ENCODE peak calls at places on chromosomes 12 and 14, in eight cellular contexts. T is MM.1S, S is IMR-90, P is ovary, Z is breast epithelium, B is brain microvascular endothelial cell, C is uterus, U is tibial nerve. R is an unnamed sample.

GRCh38 chr12:117134059-117134458 is 34.8 kb upstream of the TESC start:
- DNase-seq in T (peak), S (no peak), P (no peak), Z (no peak), B (no peak), C (no peak), U (no peak), R (peak)

GRCh38 chr12:58341791-58342190 is 400.4 kb downstream of the ATP23 start:
- DNase-seq in T (no peak), S (peak), P (no peak), Z (no peak), B (no peak), C (no peak), U (no peak), R (no peak)

GRCh38 chr12:96134200-96134599 is 60.0 kb upstream of the ELK3 start:
- DNase-seq in T (no peak), S (no peak), P (no peak), Z (no peak), B (no peak), C (no peak), U (no peak), R (no peak)

GRCh38 chr14:95085321-95085720 is 72.0 kb downstream of the DICER1 start:
- DNase-seq in T (no peak), S (no peak), P (no peak), Z (no peak), B (no peak), C (no peak), U (no peak), R (no peak)

GRCh38 chr14:22397338-22397737 is 191.7 kb downstream of the DAD1 start:
- DNase-seq in T (no peak), S (no peak), P (no peak), Z (no peak), B (no peak), C (no peak), U (no peak), R (no peak)

GRCh38 chr14:31969841-31970240 is 107.3 kb upstream of the ARHGAP5 start:
- DNase-seq in T (no peak), S (no peak), P (no peak), Z (no peak), B (no peak), C (no peak), U (no peak), R (no peak)

GRCh38 chr14:100536141-100536540 is 51.1 kb downstream of the BEGAIN start:
- DNase-seq in T (no peak), S (no peak), P (peak), Z (peak), B (no peak), C (no peak), U (peak), R (no peak)

GRCh38 chr12:87280356-87280755 is 748.8 kb downstream of the C12orf50 start:
- DNase-seq in T (peak), S (no peak), P (no peak), Z (no peak), B (no peak), C (no peak), U (no peak), R (peak)

GRCh38 chr12:120766569-120766965 is 40.9 kb downstream of the ACADS start:
- DNase-seq in T (no peak), S (no peak), P (no peak), Z (no peak), B (no peak), C (no peak), U (no peak), R (no peak)
- H3K4me3 ChIP-seq in T (no peak), S (no peak), P (no peak), Z (no peak), B (no peak), C (no peak), U (no peak), R (no peak)

DNA sequence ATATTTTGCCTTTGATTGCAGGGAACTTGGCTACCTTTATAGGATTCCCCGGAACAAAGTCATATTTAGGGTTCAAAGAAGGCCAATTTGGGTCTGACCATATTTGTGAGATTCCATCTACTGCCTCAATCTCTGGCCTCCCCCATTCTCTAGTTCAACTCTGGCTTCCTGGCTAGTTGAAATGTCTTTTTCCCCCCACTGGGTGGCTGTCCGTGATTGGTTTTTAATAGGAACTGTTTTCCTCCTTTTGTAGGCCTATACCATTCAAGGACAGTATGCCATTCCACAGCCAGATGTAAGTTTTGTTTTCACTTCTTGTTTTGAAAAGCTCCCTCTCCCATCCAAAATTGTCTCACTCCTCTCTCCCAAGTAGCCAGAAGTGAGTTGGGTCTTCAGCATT is 13.8 kb downstream of the PCBP2 start:
- DNase-seq in T (peak), S (no peak), P (no peak), Z (no peak), B (no peak), C (no peak), U (no peak), R (no peak)
- TF ChIP-seq CTCF in T (peak), S (no peak), P (no peak), Z (no peak), B (no peak), C (no peak), U (no peak), R (no peak)

GRCh38 chr12:15220961-15221885 is at the start of gene RERG:
- DNase-seq in T (peak), S (peak), P (peak), Z (peak), B (peak), C (peak), U (peak), R (peak)
- H3K4me3 ChIP-seq in T (peak), S (peak), P (peak), Z (peak), B (peak), C (peak), U (peak), R (no peak)

DNA sequence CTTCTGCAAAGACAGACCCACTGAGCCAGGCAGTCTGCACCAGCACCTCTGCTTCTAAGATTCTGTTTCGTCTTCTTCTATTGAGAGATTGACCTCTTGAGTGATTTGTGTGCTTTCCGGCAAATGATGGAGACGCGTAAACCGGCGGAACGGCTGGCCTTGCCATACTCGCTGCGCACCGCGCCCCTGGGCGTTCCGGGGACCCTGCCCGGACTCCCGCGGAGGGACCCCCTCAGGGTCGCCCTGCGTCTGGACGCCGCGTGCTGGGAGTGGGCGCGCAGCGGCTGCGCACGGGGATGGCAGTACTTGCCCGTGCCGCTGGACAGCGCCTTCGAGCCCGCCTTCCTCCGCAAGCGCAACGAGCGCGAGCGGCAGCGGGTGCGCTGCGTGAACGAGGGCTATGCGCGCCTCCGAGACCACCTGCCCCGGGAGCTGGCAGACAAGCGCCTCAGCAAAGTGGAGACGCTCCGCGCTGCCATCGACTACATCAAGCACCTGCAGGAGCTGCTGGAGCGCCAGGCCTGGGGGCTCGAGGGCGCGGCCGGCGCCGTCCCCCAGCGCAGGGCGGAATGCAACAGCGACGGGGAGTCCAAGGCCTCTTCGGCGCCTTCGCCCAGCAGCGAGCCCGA is 703 bp downstream of the ASCL4 start:
- DNase-seq in T (no peak), S (no peak), P (no peak), Z (no peak), B (no peak), C (no peak), U (no peak), R (no peak)
- TF ChIP-seq CTCF in T (no peak), S (no peak), P (no peak), Z (no peak), B (no peak), C (no peak), U (no peak), R (no peak)

DNA sequence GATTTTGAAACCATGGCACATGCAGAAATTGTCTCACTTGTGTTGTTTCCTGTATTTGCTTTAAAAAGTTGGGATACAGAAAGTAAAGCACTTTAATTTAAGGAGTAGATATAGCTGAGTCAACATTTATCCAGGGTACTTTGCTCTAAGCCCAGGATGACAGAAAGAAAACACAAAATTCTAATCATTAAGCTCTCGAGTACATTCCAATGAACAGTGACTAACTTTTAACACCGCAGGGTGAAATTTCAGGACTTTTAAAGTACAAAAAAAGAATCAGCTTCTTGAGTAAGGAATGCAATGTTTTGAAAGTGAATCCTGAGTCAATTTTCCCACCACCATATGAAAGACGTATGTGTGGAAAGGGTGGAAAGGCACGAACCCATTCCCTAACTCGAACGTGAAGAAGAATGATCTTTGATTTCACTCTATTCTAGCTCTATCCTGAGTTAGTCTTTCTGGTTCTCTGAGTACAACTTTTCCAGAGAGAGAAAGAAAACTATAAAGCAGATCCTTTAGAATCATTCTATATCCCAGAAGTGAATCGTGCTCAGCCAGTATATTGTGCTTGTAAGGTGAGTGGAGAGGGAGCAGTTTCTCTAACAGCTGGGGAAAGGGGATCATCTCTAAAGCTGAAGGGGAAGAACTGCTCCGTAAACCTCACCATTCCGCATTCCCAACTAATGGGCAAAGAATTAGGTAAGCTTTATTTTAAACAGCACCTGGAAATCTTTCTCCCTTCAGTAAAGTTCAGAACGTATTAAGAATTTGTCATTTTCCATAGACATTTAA is 779.0 kb upstream of the FLRT2 start:
- DNase-seq in T (no peak), S (peak), P (no peak), Z (no peak), B (peak), C (no peak), U (no peak), R (no peak)
- H3K4me3 ChIP-seq in T (no peak), S (no peak), P (no peak), Z (no peak), B (no peak), C (no peak), U (no peak), R (no peak)

GRCh38 chr12:128639089-128639488 is 184.7 kb downstream of the SLC15A4 start:
- DNase-seq in T (no peak), S (no peak), P (no peak), Z (no peak), B (no peak), C (no peak), U (no peak), R (no peak)

GRCh38 chr12:128643106-128643651 is 180.6 kb downstream of the SLC15A4 start:
- DNase-seq in T (no peak), S (no peak), P (no peak), Z (no peak), B (no peak), C (no peak), U (no peak), R (no peak)

GRCh38 chr12:128644664-128645296 is 179.0 kb downstream of the SLC15A4 start:
- DNase-seq in T (no peak), S (no peak), P (no peak), Z (no peak), B (no peak), C (peak), U (no peak), R (peak)
- TF ChIP-seq CTCF in T (peak), S (no peak), P (no peak), Z (no peak), B (peak), C (peak), U (peak), R (peak)

DNA sequence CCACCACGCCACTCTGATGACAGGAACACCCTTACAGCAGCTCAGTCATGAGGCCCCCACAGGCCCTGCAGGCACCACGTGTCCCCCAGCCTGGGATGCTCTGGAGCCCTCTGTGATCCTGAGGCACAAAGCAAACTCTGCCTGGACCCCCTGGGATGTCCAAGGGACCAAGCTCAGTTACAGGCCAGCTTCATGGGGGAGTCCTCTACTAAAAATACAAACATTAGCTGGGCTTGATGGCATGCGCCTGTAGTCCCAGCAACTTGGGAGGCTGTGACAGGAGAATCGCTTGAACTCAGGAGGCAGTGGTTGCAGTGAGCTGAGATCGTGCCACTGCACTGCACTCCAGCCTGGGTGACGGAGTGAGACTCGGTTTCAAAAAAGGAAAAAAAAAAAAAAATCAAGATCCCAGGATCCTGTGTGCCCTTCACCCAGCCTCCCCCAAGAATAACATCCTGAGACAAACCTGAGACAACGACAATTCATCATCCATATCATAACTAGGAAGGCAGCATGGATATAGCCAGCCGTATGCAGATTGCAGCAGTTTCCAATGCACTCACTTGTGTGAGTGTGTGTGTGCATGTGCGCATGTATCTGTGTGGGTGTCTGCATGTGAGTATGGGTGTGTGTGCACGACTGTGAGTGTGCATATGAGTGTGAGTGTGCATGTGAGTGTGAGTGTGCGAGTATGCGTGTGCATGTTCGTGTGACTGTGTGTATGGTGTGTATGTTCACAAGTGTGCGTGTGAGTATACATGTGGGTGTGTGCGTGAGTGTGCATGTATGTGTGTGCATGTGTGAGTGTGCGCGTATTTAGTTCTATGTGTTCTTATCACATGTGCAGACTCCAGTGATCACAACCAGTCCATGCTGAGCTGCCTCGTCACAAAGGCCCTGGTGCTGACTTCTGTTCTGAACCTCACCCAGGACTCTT is 52.1 kb downstream of the NCOR2 start:
- DNase-seq in T (no peak), S (no peak), P (no peak), Z (no peak), B (no peak), C (no peak), U (no peak), R (no peak)
- H3K4me3 ChIP-seq in T (no peak), S (no peak), P (no peak), Z (peak), B (no peak), C (no peak), U (no peak), R (no peak)

DNA sequence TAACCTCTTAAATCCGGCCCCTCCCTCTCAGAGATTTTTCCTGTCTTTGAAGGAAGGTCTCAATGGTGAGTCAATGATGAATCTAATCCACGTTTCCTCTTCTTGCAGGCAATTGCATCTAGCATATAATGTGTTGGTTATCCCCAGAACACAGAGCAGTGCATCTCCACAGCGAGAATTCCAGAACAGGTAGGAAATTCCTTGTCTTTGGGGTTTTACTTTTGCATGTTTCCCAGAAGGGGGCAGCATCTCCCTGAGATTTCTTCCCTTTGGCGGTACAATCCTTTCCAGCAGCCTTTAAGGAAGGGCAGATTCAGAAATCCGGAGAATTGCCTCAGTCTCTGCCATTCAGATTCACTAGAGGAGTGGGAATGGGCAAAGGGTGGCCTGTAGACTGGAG is 128.0 kb downstream of the KCNA5 start:
- DNase-seq in T (peak), S (peak), P (no peak), Z (no peak), B (peak), C (no peak), U (no peak), R (peak)
- TF ChIP-seq CTCF in T (peak), S (peak), P (no peak), Z (no peak), B (peak), C (peak), U (peak), R (peak)

GRCh38 chr14:75537071-75537470 is 14.8 kb downstream of the BATF start:
- DNase-seq in T (no peak), S (no peak), P (no peak), Z (no peak), B (no peak), C (no peak), U (no peak), R (no peak)

GRCh38 chr14:75542585-75543091 is 20.4 kb downstream of the BATF start:
- DNase-seq in T (no peak), S (no peak), P (no peak), Z (peak), B (no peak), C (peak), U (no peak), R (peak)

GRCh38 chr14:75539165-75539561 is 16.9 kb downstream of the BATF start:
- DNase-seq in T (no peak), S (no peak), P (no peak), Z (no peak), B (no peak), C (no peak), U (no peak), R (peak)

GRCh38 chr14:75540479-75540851 is 18.2 kb downstream of the BATF start:
- DNase-seq in T (no peak), S (no peak), P (no peak), Z (no peak), B (no peak), C (no peak), U (no peak), R (no peak)

GRCh38 chr14:75539562-75540478 is 17.6 kb downstream of the BATF start:
- DNase-seq in T (no peak), S (no peak), P (no peak), Z (no peak), B (no peak), C (no peak), U (no peak), R (peak)
- H3K4me3 ChIP-seq in T (no peak), S (no peak), P (no peak), Z (no peak), B (no peak), C (no peak), U (no peak), R (peak)

GRCh38 chr14:37251778-37252177 is 54.0 kb downstream of the MIPOL1 start:
- DNase-seq in T (no peak), S (no peak), P (no peak), Z (no peak), B (no peak), C (no peak), U (no peak), R (no peak)
- TF ChIP-seq CTCF in T (peak), S (peak), P (no peak), Z (no peak), B (no peak), C (no peak), U (no peak), R (no peak)